ENCODE peak calls at places on chromosomes 12 and 14, in seven cellular contexts. K, H, W, F, Q, T and X are unnamed samples.
A peak's percentile ranks its signal among the peaks of the same experiment; 100 is the strongest.

GRCh38 chr14:55194656-55195355 is 3.4 kb upstream of the DLGAP5 start:
- DNase-seq in K (no peak), H (no peak), W (no peak), F (no peak), Q (no peak), T (no peak), X (no peak)

GRCh38 chr14:99427632-99428315 is 52.9 kb downstream of the SETD3 start:
- DNase-seq in K (no peak), H (peak; percentile 27), W (no peak), F (peak; percentile 18), Q (no peak), T (no peak), X (no peak)

GRCh38 chr12:95277139-95277538 is 59.5 kb downstream of the VEZT start:
- DNase-seq in K (peak; percentile 87), H (peak; percentile 70), W (no peak), F (peak; percentile 74), Q (no peak), T (peak; percentile 68), X (no peak)

GRCh38 chr12:71581206-71581605 is 82.4 kb downstream of the ZFC3H1 start:
- DNase-seq in K (no peak), H (no peak), W (no peak), F (no peak), Q (no peak), T (no peak), X (no peak)

GRCh38 chr12:81083906-81084513 is 6.1 kb downstream of the ACSS3 start:
- DNase-seq in K (no peak), H (no peak), W (no peak), F (peak; percentile 24), Q (peak; percentile 36), T (no peak), X (no peak)

GRCh38 chr14:104794641-104795467 is 694 bp downstream of the AKT1 start:
- DNase-seq in K (peak; percentile 40), H (no peak), W (peak; percentile 34), F (peak; percentile 32), Q (no peak), T (no peak), X (peak; percentile 46)

GRCh38 chr14:30737916-30738315 is 115.8 kb downstream of the SCFD1 start:
- DNase-seq in K (no peak), H (no peak), W (no peak), F (no peak), Q (no peak), T (no peak), X (no peak)

GRCh38 chr12:51362307-51362706 is 15.8 kb upstream of the CELA1 start:
- DNase-seq in K (no peak), H (no peak), W (no peak), F (no peak), Q (no peak), T (no peak), X (no peak)

GRCh38 chr12:109147954-109148353 is 31.6 kb downstream of the ACACB start:
- DNase-seq in K (no peak), H (peak; percentile 89), W (no peak), F (peak; percentile 90), Q (peak; percentile 87), T (no peak), X (peak; percentile 74)

GRCh38 chr12:98721204-98721702 is 76.2 kb downstream of the APAF1 start:
- DNase-seq in K (no peak), H (no peak), W (no peak), F (no peak), Q (no peak), T (no peak), X (no peak)

GRCh38 chr14:20247651-20248246 is 8.7 kb downstream of the OR11H4 start:
- DNase-seq in K (peak; percentile 3), H (no peak), W (no peak), F (no peak), Q (no peak), T (peak; percentile 4), X (no peak)

GRCh38 chr12:13896063-13896626 is 85.3 kb downstream of the GRIN2B start:
- DNase-seq in K (no peak), H (no peak), W (no peak), F (no peak), Q (no peak), T (no peak), X (no peak)

GRCh38 chr12:108730337-108731104 is 797 bp downstream of the CORO1C start:
- DNase-seq in K (peak; percentile 75), H (peak; percentile 75), W (peak; percentile 47), F (peak; percentile 73), Q (peak; percentile 75), T (peak; percentile 48), X (peak; percentile 64)

GRCh38 chr14:68886109-68886434 is 93.0 kb downstream of the ACTN1 start:
- DNase-seq in K (no peak), H (peak; percentile 40), W (no peak), F (peak; percentile 41), Q (no peak), T (peak; percentile 26), X (no peak)

GRCh38 chr14:74577948-74578275 is 34.1 kb downstream of the LTBP2 start:
- DNase-seq in K (no peak), H (no peak), W (no peak), F (no peak), Q (no peak), T (no peak), X (no peak)

GRCh38 chr12:13573698-13574321 is 377.3 kb downstream of the EMP1 start:
- DNase-seq in K (no peak), H (peak; percentile 58), W (no peak), F (peak; percentile 71), Q (no peak), T (no peak), X (no peak)

GRCh38 chr12:112018571-112019237 is 5.5 kb downstream of the ERP29 start:
- DNase-seq in K (peak; percentile 6), H (peak; percentile 81), W (no peak), F (peak; percentile 87), Q (no peak), T (no peak), X (no peak)

GRCh38 chr14:105388110-105388951 is 10.0 kb upstream of the TEX22 start:
- DNase-seq in K (no peak), H (no peak), W (no peak), F (no peak), Q (no peak), T (no peak), X (no peak)

GRCh38 chr14:39666386-39666785 is 234.2 kb upstream of the FBXO33 start:
- DNase-seq in K (no peak), H (no peak), W (no peak), F (no peak), Q (no peak), T (no peak), X (no peak)

GRCh38 chr12:49784756-49785409 is 43.3 kb downstream of the NCKAP5L start:
- DNase-seq in K (no peak), H (peak; percentile 37), W (no peak), F (peak; percentile 22), Q (no peak), T (no peak), X (no peak)

GRCh38 chr12:25829192-25829591 is 129.3 kb upstream of the RASSF8 start:
- DNase-seq in K (peak; percentile 98), H (peak; percentile 99), W (no peak), F (peak; percentile 98), Q (no peak), T (no peak), X (no peak)

GRCh38 chr14:102986810-102987579 is 64.5 kb downstream of the AMN start:
- DNase-seq in K (peak; percentile 61), H (peak; percentile 34), W (no peak), F (peak; percentile 29), Q (no peak), T (no peak), X (no peak)

GRCh38 chr12:56699020-56699661 is 11.1 kb upstream of the PTGES3 start:
- DNase-seq in K (no peak), H (peak; percentile 30), W (no peak), F (peak; percentile 38), Q (no peak), T (no peak), X (no peak)

GRCh38 chr12:115960868-115961802 is 316.4 kb downstream of the MED13L start:
- DNase-seq in K (no peak), H (no peak), W (no peak), F (no peak), Q (no peak), T (no peak), X (no peak)

GRCh38 chr12:21759737-21760136 is 14.8 kb downstream of the KCNJ8 start:
- DNase-seq in K (no peak), H (no peak), W (no peak), F (no peak), Q (no peak), T (no peak), X (no peak)

GRCh38 chr12:76568130-76568529 is 8.6 kb upstream of the OSBPL8 start:
- DNase-seq in K (no peak), H (no peak), W (no peak), F (no peak), Q (no peak), T (no peak), X (no peak)

GRCh38 chr12:46208370-46208769 is 60.5 kb downstream of the SLC38A1 start:
- DNase-seq in K (no peak), H (no peak), W (no peak), F (no peak), Q (no peak), T (no peak), X (no peak)

GRCh38 chr12:48813464-48814312 is 4.6 kb upstream of the CACNB3 start:
- DNase-seq in K (no peak), H (peak; percentile 36), W (no peak), F (peak; percentile 44), Q (no peak), T (no peak), X (peak; percentile 43)

GRCh38 chr14:92728781-92729364 is 19.6 kb downstream of the LGMN start:
- DNase-seq in K (no peak), H (peak; percentile 58), W (no peak), F (peak; percentile 60), Q (no peak), T (no peak), X (peak; percentile 56)

GRCh38 chr12:122023339-122024131 is 1.9 kb downstream of the BCL7A start:
- DNase-seq in K (peak; percentile 84), H (peak; percentile 80), W (no peak), F (peak; percentile 70), Q (peak; percentile 76), T (peak; percentile 58), X (peak; percentile 78)

GRCh38 chr14:35366521-35366976 is 38.0 kb downstream of the NFKBIA start:
- DNase-seq in K (no peak), H (no peak), W (no peak), F (no peak), Q (no peak), T (no peak), X (no peak)

GRCh38 chr14:104665663-104666522 is 23.5 kb upstream of the INF2 start:
- DNase-seq in K (peak; percentile 66), H (no peak), W (peak; percentile 65), F (no peak), Q (no peak), T (no peak), X (peak; percentile 92)

GRCh38 chr12:49985981-49986380 is 13.2 kb downstream of the AQP6 start:
- DNase-seq in K (no peak), H (no peak), W (no peak), F (no peak), Q (no peak), T (no peak), X (no peak)

GRCh38 chr12:49296034-49296835 is 1.3 kb downstream of the PRPH start:
- DNase-seq in K (peak; percentile 58), H (no peak), W (peak; percentile 53), F (no peak), Q (no peak), T (no peak), X (peak; percentile 64)